ENCODE peak calls at places on chromosomes 3 and 15, in ten cellular contexts. W is endothelial cell; E is amygdala; F is SHP77; T is NAMALWA; H is activated gamma-delta T cell treated with Interleukin-2 at 50 U/mL for 16 hours; X is NCI-H1092 treated with DMSO at 0.1 percent for 48 hours; D is sigmoid colon; S is CD4-positive, alpha-beta T cell; K is non-pigmented ciliary epithelial cell. C is an unnamed sample.

GRCh38 chr15:97875513-97876285 is 84.8 kb upstream of the ARRDC4 start:
- DNase-seq in K (no peak), F (no peak), D (no peak), H (no peak), T (no peak), S (no peak), W (peak), E (no peak), X (no peak), C (no peak)

GRCh38 chr3:52880474-52880873 is 16.9 kb downstream of the STIMATE start:
- DNase-seq in D (no peak), E (no peak), T (no peak), H (no peak), W (no peak), F (no peak), S (no peak), X (no peak), K (no peak), C (no peak)

GRCh38 chr15:75136118-75136517 is 65.6 kb upstream of the C15orf39 start:
- DNase-seq in H (no peak), T (no peak), S (no peak), K (no peak), X (no peak), W (no peak), D (no peak), E (no peak), F (no peak), C (no peak)

GRCh38 chr15:57280464-57280863 is 95.8 kb upstream of the CGNL1 start:
- DNase-seq in T (no peak), F (no peak), W (no peak), H (no peak), S (no peak), D (no peak), E (no peak), K (no peak), X (no peak), C (no peak)

GRCh38 chr3:14428087-14429067 is 26.0 kb downstream of the SLC6A6 start:
- DNase-seq in T (no peak), E (no peak), F (no peak), S (no peak), H (no peak), D (no peak), K (no peak), W (no peak), X (peak), C (no peak)

GRCh38 chr3:64343692-64344440 is 118.6 kb upstream of the PRICKLE2 start:
- DNase-seq in H (no peak), T (no peak), K (no peak), S (no peak), E (no peak), D (no peak), X (no peak), F (no peak), W (no peak), C (no peak)

GRCh38 chr3:149975919-149976318 is 5.2 kb upstream of the PFN2 start:
- DNase-seq in X (no peak), T (peak), H (no peak), D (no peak), S (no peak), E (no peak), F (no peak), W (no peak), K (no peak), C (no peak)

GRCh38 chr3:126146034-126146433 is 34.4 kb downstream of the ALDH1L1 start:
- DNase-seq in S (no peak), X (no peak), F (no peak), H (no peak), D (peak), K (no peak), W (no peak), E (no peak), T (no peak), C (no peak)

GRCh38 chr15:89576417-89576773 is 1.1 kb downstream of the TICRR start:
- DNase-seq in K (no peak), E (no peak), F (no peak), T (no peak), X (no peak), W (no peak), H (no peak), D (no peak), S (no peak), C (no peak)

GRCh38 chr15:44801368-44801767 is 65.0 kb downstream of the TRIM69 start:
- DNase-seq in H (no peak), F (no peak), K (no peak), E (no peak), S (no peak), X (no peak), D (no peak), W (no peak), T (no peak), C (no peak)

GRCh38 chr3:172974969-172975368 is 166.1 kb downstream of the SPATA16 start:
- DNase-seq in K (no peak), H (no peak), W (no peak), S (no peak), X (no peak), D (no peak), F (no peak), T (no peak), E (no peak), C (no peak)

GRCh38 chr3:37492977-37493471 is 318.6 kb upstream of the LRRFIP2 start:
- DNase-seq in T (no peak), D (no peak), S (no peak), K (no peak), E (no peak), F (no peak), H (no peak), X (peak), W (no peak), C (no peak)

GRCh38 chr3:142105991-142106390 is 43.4 kb downstream of the TFDP2 start:
- DNase-seq in F (no peak), W (no peak), H (no peak), S (no peak), D (no peak), K (no peak), T (no peak), X (no peak), E (no peak), C (no peak)

GRCh38 chr3:172987268-172987667 is 153.8 kb downstream of the SPATA16 start:
- DNase-seq in H (no peak), K (no peak), F (no peak), S (no peak), T (no peak), D (no peak), X (no peak), W (peak), E (no peak), C (no peak)

GRCh38 chr3:101453966-101454365 is 59.0 kb downstream of the SENP7 start:
- DNase-seq in T (no peak), S (no peak), W (no peak), E (no peak), D (no peak), K (no peak), X (no peak), H (no peak), F (no peak), C (no peak)

GRCh38 chr3:73470851-73471250 is 153.9 kb downstream of the PDZRN3 start:
- DNase-seq in X (no peak), T (no peak), E (no peak), K (no peak), D (no peak), S (no peak), W (no peak), H (no peak), F (no peak), C (no peak)

GRCh38 chr15:58165661-58166060 is 27.5 kb downstream of the AQP9 start:
- DNase-seq in X (peak), H (no peak), F (peak), S (no peak), W (no peak), E (no peak), K (no peak), T (no peak), D (no peak), C (no peak)

GRCh38 chr3:156373654-156374053 is 181.3 kb downstream of the SSR3 start:
- DNase-seq in H (no peak), S (no peak), W (no peak), K (no peak), E (no peak), D (no peak), X (no peak), F (no peak), T (no peak), C (no peak)

GRCh38 chr3:132981746-132982145 is 56.4 kb upstream of the TMEM108 start:
- DNase-seq in E (no peak), D (no peak), X (no peak), F (no peak), W (no peak), H (no peak), T (no peak), K (no peak), S (no peak), C (no peak)

GRCh38 chr3:72299321-72299802 is 514.4 kb upstream of the PROK2 start:
- DNase-seq in T (no peak), D (no peak), F (no peak), E (no peak), K (no peak), X (peak), S (no peak), H (no peak), W (no peak), C (no peak)

GRCh38 chr3:24060055-24060454 is 115.0 kb downstream of the NR1D2 start:
- DNase-seq in T (no peak), K (peak), H (no peak), D (no peak), W (no peak), E (no peak), F (no peak), X (no peak), S (no peak), C (no peak)

GRCh38 chr15:59886476-59886875 is 117.6 kb upstream of the FOXB1 start:
- DNase-seq in H (no peak), K (no peak), T (no peak), X (peak), D (no peak), S (no peak), F (no peak), E (no peak), W (no peak), C (no peak)

GRCh38 chr15:52183562-52184173 is 7.5 kb downstream of the GNB5 start:
- DNase-seq in X (no peak), H (no peak), K (no peak), D (no peak), T (peak), S (no peak), F (peak), W (peak), E (no peak), C (no peak)

GRCh38 chr3:167008765-167009164 is 371.3 kb downstream of the ZBBX start:
- DNase-seq in E (no peak), D (no peak), W (no peak), H (no peak), S (no peak), T (no peak), X (no peak), F (no peak), K (no peak), C (no peak)

GRCh38 chr3:175149675-175150074 is 290.5 kb downstream of the NAALADL2 start:
- DNase-seq in W (no peak), F (peak), D (no peak), T (peak), K (no peak), S (no peak), E (no peak), X (peak), H (no peak), C (no peak)

GRCh38 chr3:45816544-45816943 is 20.2 kb upstream of the SLC6A20 start:
- DNase-seq in X (no peak), E (no peak), H (no peak), T (no peak), D (peak), W (no peak), S (no peak), K (no peak), F (no peak), C (no peak)

GRCh38 chr15:78626611-78627010 is 5.8 kb upstream of the CHRNA3 start:
- DNase-seq in K (no peak), H (no peak), X (no peak), W (no peak), F (no peak), S (no peak), D (no peak), T (no peak), E (no peak), C (no peak)

GRCh38 chr15:44715797-44716334 is 4.5 kb downstream of the B2M start:
- DNase-seq in F (no peak), E (no peak), K (no peak), W (no peak), S (no peak), X (no peak), D (no peak), T (no peak), H (no peak), C (no peak)

GRCh38 chr3:2097641-2098191 is 950 bp upstream of the CNTN4 start:
- DNase-seq in T (no peak), W (no peak), E (no peak), F (no peak), H (no peak), K (no peak), S (no peak), X (no peak), D (no peak), C (no peak)

GRCh38 chr3:28250999-28251398 is 9.6 kb downstream of the CMC1 start:
- DNase-seq in T (no peak), D (no peak), H (no peak), F (no peak), K (no peak), W (no peak), X (no peak), E (no peak), S (no peak), C (no peak)

GRCh38 chr3:13546667-13547171 is 2.2 kb upstream of the FBLN2 start:
- DNase-seq in X (no peak), D (peak), F (no peak), K (no peak), T (no peak), S (no peak), E (no peak), W (no peak), H (no peak), C (no peak)

GRCh38 chr15:88022711-88023110 is 233.8 kb downstream of the NTRK3 start:
- DNase-seq in X (no peak), S (no peak), H (no peak), F (no peak), E (no peak), K (no peak), T (no peak), W (no peak), D (no peak), C (no peak)

GRCh38 chr3:38117748-38118420 is 19.0 kb downstream of the ACAA1 start:
- DNase-seq in T (peak), W (peak), X (peak), F (peak), E (no peak), S (peak), H (peak), D (peak), K (no peak), C (peak)

GRCh38 chr3:196684548-196685407 is 27.3 kb downstream of the CEP19 start:
- DNase-seq in W (peak), S (peak), K (peak), D (peak), X (peak), F (no peak), T (peak), H (peak), E (peak), C (peak)

GRCh38 chr3:185866555-185866954 is 41.7 kb upstream of the IGF2BP2 start:
- DNase-seq in K (no peak), T (no peak), E (no peak), F (no peak), W (no peak), X (no peak), H (no peak), D (no peak), S (no peak), C (no peak)

GRCh38 chr3:133461291-133461690 is 61.4 kb downstream of the BFSP2 start:
- DNase-seq in T (no peak), E (no peak), D (no peak), K (no peak), H (no peak), S (no peak), W (no peak), F (no peak), X (no peak), C (no peak)

GRCh38 chr15:62163847-62164499 is 1.1 kb downstream of the C2CD4B start:
- DNase-seq in F (no peak), E (no peak), W (peak), D (no peak), S (no peak), K (no peak), H (no peak), X (no peak), T (no peak), C (peak)

GRCh38 chr3:186110975-186111974 is 2.4 kb upstream of the ETV5 start:
- DNase-seq in S (no peak), F (no peak), K (no peak), E (no peak), H (no peak), W (no peak), X (no peak), T (no peak), D (no peak), C (no peak)

GRCh38 chr3:121941592-121941991 is 47.4 kb downstream of the SLC15A2 start:
- DNase-seq in T (no peak), W (no peak), H (no peak), K (no peak), D (no peak), S (no peak), F (no peak), X (no peak), E (no peak), C (no peak)

C was measured in activated CD4-positive, CD25-positive, alpha-beta regulatory T cell treated with anti-CD3 and anti-CD28 coated beads, Interleukin-2, amount 50 U/mL, for 72 hours.